ENCODE peak calls at places on chromosomes 5 and 9, in seven cellular contexts. M, A, J, B, G, K and H are unnamed samples.

GRCh38 chr5:61991426-61991825 is 314.6 kb upstream of the KIF2A start:
- DNase-seq in A (no peak), G (no peak), K (no peak), M (no peak), B (no peak), J (no peak), H (no peak)

GRCh38 chr5:7886849-7887460 is 18.0 kb downstream of the MTRR start:
- DNase-seq in A (no peak), K (no peak), G (no peak), M (peak), B (no peak), J (peak), H (peak)

GRCh38 chr5:145943674-145944121 is 7.3 kb downstream of the SH3RF2 start:
- DNase-seq in B (no peak), A (no peak), J (no peak), K (no peak), M (peak), G (no peak), H (peak)

GRCh38 chr9:112361602-112362001 is 18.3 kb upstream of the HSDL2 start:
- DNase-seq in B (no peak), J (peak), A (no peak), M (peak), K (no peak), G (no peak), H (peak)

GRCh38 chr5:165497707-165498106 is 1992.3 kb downstream of the MAT2B start:
- DNase-seq in K (no peak), J (peak), B (no peak), G (no peak), A (no peak), M (no peak), H (peak)

GRCh38 chr9:131738838-131739191 is 1.1 kb downstream of the RAPGEF1 start:
- DNase-seq in G (no peak), B (no peak), A (no peak), M (peak), J (no peak), K (no peak), H (peak)

GRCh38 chr5:151483176-151483575 is 35.8 kb downstream of the SLC36A1 start:
- DNase-seq in K (no peak), J (peak), A (no peak), B (no peak), M (no peak), G (no peak), H (no peak)

GRCh38 chr5:137837741-137838389 is 29.8 kb upstream of the MYOT start:
- DNase-seq in G (no peak), K (no peak), B (no peak), A (no peak), J (no peak), M (no peak), H (no peak)

GRCh38 chr5:14168139-14168792 is 25.1 kb downstream of the TRIO start:
- DNase-seq in B (no peak), M (peak), G (no peak), J (peak), A (no peak), K (no peak), H (peak)

GRCh38 chr5:177555665-177556064 is 1.3 kb upstream of the FAM193B start:
- DNase-seq in A (no peak), G (no peak), B (no peak), J (no peak), K (no peak), M (no peak), H (no peak)

GRCh38 chr5:15452030-15452429 is 48.0 kb upstream of the FBXL7 start:
- DNase-seq in A (no peak), J (no peak), G (no peak), B (no peak), M (no peak), K (no peak), H (no peak)

GRCh38 chr9:21747171-21747570 is 55.3 kb upstream of the MTAP start:
- DNase-seq in A (no peak), G (no peak), K (no peak), M (no peak), J (no peak), B (no peak), H (no peak)

GRCh38 chr9:133604214-133604613 is 5.0 kb downstream of the FAM163B start:
- DNase-seq in J (no peak), B (peak), K (peak), A (peak), G (peak), M (no peak), H (peak)

GRCh38 chr9:96026655-96027213 is 151.2 kb downstream of the ERCC6L2 start:
- DNase-seq in K (no peak), J (no peak), B (no peak), A (no peak), M (no peak), G (no peak), H (no peak)